ENCODE peak calls at places on chromosome 16, in five cellular contexts. W, I, R, L and F are unnamed samples.

GRCh38 chr16:87831421-87832136 is 37.7 kb downstream of the SLC7A5 start:
- DNase-seq in R (no peak), W (no peak), L (no peak), I (no peak), F (no peak)

GRCh38 chr16:89502319-89502843 is 5.8 kb upstream of the SPG7 start:
- DNase-seq in I (no peak), R (no peak), W (no peak), L (peak; percentile 37), F (no peak)

GRCh38 chr16:3243882-3244281 is 8.9 kb upstream of the ZNF200 start:
- DNase-seq in R (no peak), L (no peak), W (no peak), I (no peak), F (no peak)

GRCh38 chr16:76535-77272 is 1.3 kb upstream of the MPG start:
- DNase-seq in R (peak; percentile 88), W (peak; percentile 86), I (peak; percentile 94), L (peak; percentile 84), F (peak; percentile 79)

GRCh38 chr16:87149051-87149450 is 168.1 kb downstream of the C16orf95 start:
- DNase-seq in W (no peak), L (no peak), R (no peak), I (no peak), F (no peak)

GRCh38 chr16:29306953-29307597 is 99.4 kb downstream of the NPIPB11 start:
- DNase-seq in L (no peak), I (peak; percentile 53), W (peak; percentile 31), R (no peak), F (no peak)

GRCh38 chr16:88706965-88707871 is 915 bp downstream of the CTU2 start:
- DNase-seq in I (no peak), L (no peak), R (no peak), W (no peak), F (no peak)

GRCh38 chr16:29962344-29962994 is 590 bp downstream of the TMEM219 start:
- DNase-seq in I (no peak), R (no peak), L (peak; percentile 57), W (no peak), F (peak; percentile 45)

GRCh38 chr16:89605186-89605970 is 8.1 kb upstream of the DPEP1 start:
- DNase-seq in R (no peak), W (no peak), I (no peak), L (no peak), F (no peak)

GRCh38 chr16:12868788-12869187 is 32.6 kb upstream of the SHISA9 start:
- DNase-seq in W (no peak), I (no peak), L (no peak), R (no peak), F (no peak)

GRCh38 chr16:47574091-47575054 is 113.2 kb downstream of the PHKB start:
- DNase-seq in L (peak; percentile 50), I (no peak), W (no peak), R (no peak), F (peak; percentile 45)

GRCh38 chr16:69772560-69773254 is 10.6 kb downstream of the WWP2 start:
- DNase-seq in I (no peak), W (no peak), L (no peak), R (no peak), F (peak; percentile 11)

GRCh38 chr16:16887193-16887592 is 508.3 kb downstream of the NPIPA7 start:
- DNase-seq in W (no peak), I (no peak), L (no peak), R (no peak), F (no peak)

GRCh38 chr16:66523861-66524354 is 26.0 kb downstream of the TK2 start:
- DNase-seq in I (peak; percentile 48), W (no peak), R (no peak), L (peak; percentile 41), F (no peak)

GRCh38 chr16:2775317-2775716 is 1.8 kb downstream of the ELOB start:
- DNase-seq in L (no peak), R (no peak), I (peak; percentile 30), W (no peak), F (no peak)

GRCh38 chr16:50400967-50401348 is 32.2 kb upstream of the BRD7 start:
- DNase-seq in R (no peak), L (no peak), W (no peak), I (no peak), F (no peak)

GRCh38 chr16:30998852-30999761 is 11.3 kb downstream of the STX1B start:
- DNase-seq in I (peak; percentile 87), L (no peak), R (no peak), W (no peak), F (peak; percentile 60)

GRCh38 chr16:56997264-56997663 is 7.9 kb downstream of the NLRC5 start:
- DNase-seq in R (no peak), L (no peak), W (no peak), I (no peak), F (no peak)

GRCh38 chr16:23333034-23333579 is 31.0 kb downstream of the SCNN1B start:
- DNase-seq in W (no peak), L (no peak), I (peak; percentile 32), R (no peak), F (no peak)

GRCh38 chr16:58418601-58419000 is 26.3 kb downstream of the GINS3 start:
- DNase-seq in I (no peak), W (no peak), L (peak; percentile 22), R (peak; percentile 74), F (no peak)

GRCh38 chr16:70681382-70682238 is 4.2 kb downstream of the MTSS2 start:
- DNase-seq in W (peak; percentile 53), L (no peak), I (peak; percentile 70), R (peak; percentile 18), F (no peak)

GRCh38 chr16:19716183-19716582 is 1.8 kb downstream of the KNOP1 start:
- DNase-seq in R (no peak), W (no peak), L (no peak), I (no peak), F (no peak)

GRCh38 chr16:64172652-64173051 is 949.2 kb downstream of the CDH11 start:
- DNase-seq in W (no peak), L (no peak), R (no peak), I (no peak), F (no peak)

GRCh38 chr16:22813223-22813945 is 578 bp upstream of the HS3ST2 start:
- DNase-seq in W (peak; percentile 47), L (peak; percentile 27), R (peak; percentile 42), I (peak; percentile 92), F (peak; percentile 23)

GRCh38 chr16:81485225-81485624 is 40.6 kb downstream of the CMIP start:
- DNase-seq in W (no peak), L (no peak), I (no peak), R (no peak), F (no peak)

GRCh38 chr16:19113577-19114358 is at the start of gene ITPRIPL2:
- DNase-seq in L (peak; percentile 94), I (peak; percentile 96), W (peak; percentile 85), R (peak; percentile 93), F (peak; percentile 94)

GRCh38 chr16:58290861-58291260 is 4.0 kb downstream of the PRSS54 start:
- DNase-seq in I (no peak), L (no peak), W (no peak), R (no peak), F (no peak)

GRCh38 chr16:642189-643049 is 791 bp downstream of the MCRIP2 start:
- DNase-seq in I (no peak), R (peak; percentile 67), L (no peak), W (peak; percentile 85), F (no peak)

GRCh38 chr16:85092309-85092708 is 20.0 kb downstream of the CIBAR2 start:
- DNase-seq in I (no peak), R (no peak), L (no peak), W (no peak), F (no peak)

GRCh38 chr16:85094176-85094805 is 18.0 kb downstream of the CIBAR2 start:
- DNase-seq in I (no peak), L (no peak), R (no peak), W (no peak), F (no peak)

GRCh38 chr16:85094812-85095211 is 17.5 kb downstream of the CIBAR2 start:
- DNase-seq in L (no peak), W (no peak), R (no peak), I (no peak), F (no peak)

GRCh38 chr16:85092851-85093250 is 19.4 kb downstream of the CIBAR2 start:
- DNase-seq in L (no peak), I (no peak), R (no peak), W (no peak), F (no peak)

DNA sequence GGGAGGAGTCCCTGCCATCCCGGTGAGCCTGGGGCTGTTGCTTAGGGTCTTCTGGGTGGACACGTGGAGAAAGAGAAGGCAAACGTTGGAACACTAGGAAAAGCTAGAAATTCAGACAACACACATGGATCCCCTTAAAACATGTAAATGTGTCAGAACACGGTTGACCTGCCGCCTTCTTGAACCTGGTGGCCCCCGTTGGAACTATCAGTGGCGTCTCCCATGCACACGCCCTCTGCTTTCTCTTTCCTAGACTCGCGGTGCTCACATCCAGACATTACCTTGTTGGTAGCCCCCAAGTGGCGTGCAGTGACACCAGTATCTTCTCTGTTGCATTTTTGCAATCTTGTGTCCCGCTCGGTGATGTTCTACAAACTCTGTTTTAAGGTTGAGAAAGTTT is 18.6 kb downstream of the CIBAR2 start:
- DNase-seq in I (no peak), R (no peak), W (no peak), L (no peak), F (no peak)
- H3K4me3 ChIP-seq in I (no peak overlapping the region), R (no peak overlapping the region), W (no peak overlapping the region), L (no peak overlapping the region), F (no peak overlapping the region)

GRCh38 chr16:83809092-83809491 is 1.3 kb downstream of the HSBP1 start:
- DNase-seq in R (no peak), W (no peak), L (no peak), I (no peak), F (no peak)
- H3K4me3 ChIP-seq in R (peak overlapping the region; percentile 92), W (peak overlapping the region; percentile 72), L (peak overlapping the region; percentile 89), I (no peak overlapping the region), F (peak overlapping the region; percentile 87)

GRCh38 chr16:84041881-84042280 is 714 bp downstream of the SLC38A8 start:
- DNase-seq in W (no peak), R (no peak), L (no peak), I (peak; percentile 62), F (no peak)

GRCh38 chr16:84041421-84041820 is 1.2 kb downstream of the SLC38A8 start:
- DNase-seq in W (no peak), L (no peak), R (no peak), I (peak; percentile 59), F (no peak)

GRCh38 chr16:84039696-84040095 is 2.9 kb downstream of the SLC38A8 start:
- DNase-seq in L (no peak), R (no peak), I (no peak), W (no peak), F (no peak)

GRCh38 chr16:84040206-84040822 is 2.3 kb downstream of the SLC38A8 start:
- DNase-seq in R (no peak), I (peak; percentile 48), W (no peak), L (no peak), F (no peak)

DNA sequence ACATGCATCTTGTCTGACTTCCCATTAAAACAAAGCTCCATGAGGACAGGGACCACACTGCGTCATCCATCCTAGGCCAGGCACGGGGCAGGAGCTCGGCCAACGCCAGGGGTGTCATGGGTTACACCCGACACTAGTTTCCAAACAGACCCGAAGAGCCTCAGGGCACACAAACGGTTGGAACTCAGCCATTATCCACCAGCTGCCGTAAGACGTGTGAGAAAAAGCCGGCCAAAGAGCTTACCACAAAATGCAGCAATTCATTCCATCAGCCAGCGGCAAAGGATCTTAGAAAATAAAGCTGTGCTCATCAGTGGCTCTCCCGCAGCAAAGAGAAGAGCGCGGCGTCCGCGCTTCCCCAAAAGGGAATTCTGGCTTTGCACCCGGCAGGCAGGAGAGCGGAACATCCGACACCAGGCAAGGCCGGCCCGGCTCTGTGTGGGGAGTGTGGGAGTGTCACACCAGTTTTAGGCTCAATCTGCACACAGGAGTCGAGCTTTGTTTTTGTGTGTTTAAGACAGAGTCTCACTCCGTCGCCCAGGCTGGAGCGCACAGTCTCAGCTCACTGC is 1.7 kb downstream of the SLC38A8 start:
- DNase-seq in I (peak; percentile 39), W (no peak), L (no peak), R (no peak), F (peak; percentile 91)
- H3K4me3 ChIP-seq in I (no peak overlapping the region), W (no peak overlapping the region), L (no peak overlapping the region), R (no peak overlapping the region), F (no peak overlapping the region)

GRCh38 chr16:53372942-53373871 is 61.1 kb upstream of the RBL2 start:
- DNase-seq in W (no peak), R (no peak), L (no peak), I (peak; percentile 75), F (no peak)
- H3K4me3 ChIP-seq in W (no peak overlapping the region), R (peak overlapping the region; percentile 54), L (no peak overlapping the region), I (no peak overlapping the region), F (no peak overlapping the region)